ENCODE peak calls at places on chromosomes 16 and 17, in six cellular contexts. E, Y, L, M, B and T are unnamed samples.

GRCh38 chr16:77780378-77780837 is 8.0 kb upstream of the VAT1L start:
- DNase-seq in E (no peak), Y (peak), L (no peak), M (no peak), B (no peak), T (peak)

GRCh38 chr16:49023095-49023494 is 258.5 kb downstream of the CBLN1 start:
- DNase-seq in E (no peak), Y (peak), L (no peak), M (peak), B (no peak), T (no peak)

GRCh38 chr16:56549744-56550385 is 15.0 kb upstream of the MT4 start:
- DNase-seq in E (no peak), Y (peak), L (no peak), M (no peak), B (no peak), T (no peak)

GRCh38 chr17:42141382-42141781 is 13.4 kb downstream of the RAB5C start:
- DNase-seq in E (no peak), Y (no peak), L (no peak), M (no peak), B (no peak), T (no peak)

GRCh38 chr16:70740919-70741778 is 55.3 kb upstream of the MTSS2 start:
- DNase-seq in E (no peak), Y (peak), L (no peak), M (no peak), B (peak), T (peak)

GRCh38 chr17:78588258-78589030 is 11.2 kb upstream of the DNAH17 start:
- DNase-seq in E (no peak), Y (no peak), L (peak), M (no peak), B (no peak), T (peak)

GRCh38 chr17:22490399-22490798 is 798.1 kb downstream of the KCNJ18 start:
- DNase-seq in E (no peak), Y (no peak), L (no peak), M (no peak), B (no peak), T (no peak)

GRCh38 chr17:880074-880870 is 98.1 kb downstream of the MRM3 start:
- DNase-seq in E (peak), Y (peak), L (no peak), M (no peak), B (no peak), T (peak)

GRCh38 chr17:41446806-41447205 is 6.0 kb upstream of the KRT38 start:
- DNase-seq in E (no peak), Y (peak), L (no peak), M (no peak), B (no peak), T (peak)

GRCh38 chr17:19369846-19370492 is 7.4 kb upstream of the B9D1 start:
- DNase-seq in E (no peak), Y (no peak), L (no peak), M (no peak), B (no peak), T (peak)

GRCh38 chr17:17787568-17787967 is 49.2 kb downstream of the SREBF1 start:
- DNase-seq in E (no peak), Y (no peak), L (no peak), M (no peak), B (no peak), T (no peak)

GRCh38 chr17:53058031-53058430 is 764.7 kb upstream of the KIF2B start:
- DNase-seq in E (no peak), Y (no peak), L (no peak), M (no peak), B (no peak), T (no peak)

GRCh38 chr17:22695228-22695619 is 1002.9 kb downstream of the KCNJ18 start:
- DNase-seq in E (no peak), Y (no peak), L (no peak), M (no peak), B (no peak), T (no peak)

GRCh38 chr17:7862692-7863437 is 5.1 kb downstream of the CYB5D1 start:
- DNase-seq in E (peak), Y (peak), L (peak), M (no peak), B (no peak), T (peak)

GRCh38 chr16:75868636-75869389 is 142.5 kb upstream of the CPHXL start:
- DNase-seq in E (no peak), Y (no peak), L (no peak), M (no peak), B (no peak), T (peak)

GRCh38 chr16:22687031-22687530 is 126.9 kb upstream of the HS3ST2 start:
- DNase-seq in E (no peak), Y (peak), L (no peak), M (no peak), B (no peak), T (no peak)

GRCh38 chr17:36505171-36505570 is 18.7 kb downstream of the ZNHIT3 start:
- DNase-seq in E (no peak), Y (no peak), L (no peak), M (no peak), B (no peak), T (no peak)

GRCh38 chr16:74485916-74486315 is 64.6 kb upstream of the CLEC18B start:
- DNase-seq in E (no peak), Y (no peak), L (no peak), M (no peak), B (no peak), T (no peak)

GRCh38 chr17:40399185-40399584 is 18.5 kb downstream of the TOP2A start:
- DNase-seq in E (no peak), Y (peak), L (no peak), M (no peak), B (peak), T (no peak)

GRCh38 chr17:34242553-34242952 is 12.5 kb upstream of the CCL2 start:
- DNase-seq in E (no peak), Y (no peak), L (no peak), M (no peak), B (no peak), T (no peak)

GRCh38 chr16:88526008-88526905 is 43.9 kb upstream of the ZC3H18 start:
- DNase-seq in E (no peak), Y (no peak), L (no peak), M (no peak), B (no peak), T (no peak)

GRCh38 chr16:70301121-70301520 is 2.1 kb downstream of the DDX19B start:
- DNase-seq in E (no peak), Y (no peak), L (no peak), M (no peak), B (no peak), T (peak)

GRCh38 chr17:45168991-45169752 is 7.5 kb downstream of the HEXIM2 start:
- DNase-seq in E (no peak), Y (no peak), L (no peak), M (no peak), B (no peak), T (no peak)

GRCh38 chr16:2592786-2593185 is 55.0 kb downstream of the PDPK1 start:
- DNase-seq in E (no peak), Y (no peak), L (no peak), M (no peak), B (no peak), T (peak)

GRCh38 chr16:81701296-81701970 is 77.7 kb upstream of the PLCG2 start:
- DNase-seq in E (no peak), Y (no peak), L (no peak), M (no peak), B (no peak), T (no peak)

GRCh38 chr17:64339516-64340475 is 50.9 kb downstream of the PECAM1 start:
- DNase-seq in E (no peak), Y (peak), L (no peak), M (no peak), B (no peak), T (peak)